ENCODE peak calls at places on chromosomes 13 and 19, in five cellular contexts. J is CD4-positive, alpha-beta T cell; T is CD8-positive, alpha-beta memory T cell; F is caudate nucleus; M is ascending aorta. O is an unnamed sample.

GRCh38 chr13:113748101-113748861 is 10.7 kb upstream of the TMEM255B start:
- DNase-seq in J (no peak), T (no peak), F (no peak), M (no peak), O (no peak)

GRCh38 chr13:98054301-98054700 is 88.6 kb upstream of the FARP1 start:
- DNase-seq in J (no peak), T (no peak), F (no peak), M (no peak), O (no peak)

GRCh38 chr19:45255611-45256157 is 4.6 kb downstream of the MARK4 start:
- DNase-seq in J (no peak), T (no peak), F (no peak), M (no peak), O (no peak)

GRCh38 chr13:49635599-49636433 is 7.5 kb downstream of the ARL11 start:
- DNase-seq in J (peak), T (peak), F (no peak), M (no peak), O (no peak)

GRCh38 chr19:38015216-38015615 is 108.2 kb downstream of the SIPA1L3 start:
- DNase-seq in J (no peak), T (no peak), F (no peak), M (no peak), O (no peak)

GRCh38 chr13:64912141-64912540 is 2318.0 kb downstream of the PCDH9 start:
- DNase-seq in J (no peak), T (no peak), F (no peak), M (no peak), O (no peak)

GRCh38 chr19:38076337-38076736 is 147.7 kb downstream of the DPF1 start:
- DNase-seq in J (no peak), T (no peak), F (no peak), M (no peak), O (no peak)

GRCh38 chr19:38554676-38555141 is 63.0 kb downstream of the MAP4K1 start:
- DNase-seq in J (no peak), T (no peak), F (no peak), M (no peak), O (no peak)

GRCh38 chr13:73109288-73109899 is 50.6 kb downstream of the KLF5 start:
- DNase-seq in J (no peak), T (no peak), F (no peak), M (no peak), O (no peak)

GRCh38 chr19:33290082-33290815 is 12.1 kb downstream of the CEBPA start:
- DNase-seq in J (no peak), T (no peak), F (no peak), M (no peak), O (no peak)

GRCh38 chr13:73366241-73366640 is 307.4 kb downstream of the KLF5 start:
- DNase-seq in J (no peak), T (no peak), F (no peak), M (no peak), O (no peak)

GRCh38 chr13:21688056-21688455 is 17.2 kb downstream of the FGF9 start:
- DNase-seq in J (no peak), T (no peak), F (no peak), M (no peak), O (no peak)

GRCh38 chr19:17380426-17381138 is 3.4 kb upstream of the PLVAP start:
- DNase-seq in J (no peak), T (no peak), F (no peak), M (no peak), O (no peak)

GRCh38 chr13:42553098-42554046 is 20.6 kb upstream of the TNFSF11 start:
- DNase-seq in J (no peak), T (no peak), F (no peak), M (no peak), O (no peak)

GRCh38 chr19:15836345-15836594 is 20.8 kb upstream of the OR10H1 start:
- DNase-seq in J (no peak), T (peak), F (no peak), M (no peak), O (no peak)

GRCh38 chr13:112065521-112065866 is 1.5 kb upstream of the SOX1 start:
- DNase-seq in J (no peak), T (no peak), F (no peak), M (no peak), O (no peak)

GRCh38 chr13:48637601-48638000 is 16.1 kb upstream of the CYSLTR2 start:
- DNase-seq in J (no peak), T (no peak), F (no peak), M (no peak), O (no peak)

GRCh38 chr19:41223431-41224234 is 4.6 kb downstream of the AXL start:
- DNase-seq in J (no peak), T (no peak), F (no peak), M (peak), O (no peak)

GRCh38 chr13:100280681-100281080 is 191.8 kb downstream of the PCCA start:
- DNase-seq in J (no peak), T (no peak), F (no peak), M (no peak), O (no peak)

GRCh38 chr13:24270639-24271131 is 38.7 kb upstream of the C1QTNF9 start:
- DNase-seq in J (peak), T (peak), F (peak), M (peak), O (no peak)

GRCh38 chr13:78875792-78876580 is 217.0 kb upstream of the OBI1 start:
- DNase-seq in J (no peak), T (no peak), F (no peak), M (no peak), O (no peak)

GRCh38 chr19:18464646-18465045 is 26.7 kb upstream of the ISYNA1 start:
- DNase-seq in J (no peak), T (no peak), F (peak), M (peak), O (no peak)

GRCh38 chr13:31923134-31923763 is 108.3 kb upstream of the FRY start:
- DNase-seq in J (no peak), T (no peak), F (no peak), M (no peak), O (no peak)

GRCh38 chr13:62997038-62997619 is 1581.5 kb upstream of the PCDH20 start:
- DNase-seq in J (no peak), T (no peak), F (no peak), M (no peak), O (no peak)

DNA sequence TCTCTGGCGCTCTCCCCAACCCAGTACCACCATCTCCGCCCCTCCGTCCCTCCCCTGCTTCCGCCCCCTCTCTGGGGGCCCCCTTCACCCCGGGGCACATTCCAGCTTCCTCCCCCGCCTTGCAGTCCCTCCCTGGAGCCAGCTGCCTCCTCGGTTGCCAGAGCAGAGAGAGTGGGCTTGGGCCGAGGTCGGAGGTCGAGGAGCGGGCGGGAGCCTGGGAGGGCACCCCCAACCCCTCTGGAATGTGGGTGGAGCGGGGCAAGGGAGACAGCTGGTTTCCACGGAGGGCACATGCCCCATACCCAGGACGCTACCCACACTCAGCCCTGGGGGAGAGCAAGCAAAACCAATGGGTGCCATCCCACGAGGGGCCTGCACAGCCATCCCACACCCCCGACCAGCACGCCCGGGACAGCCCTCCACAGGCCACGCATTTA is 6.4 kb upstream of the CIRBP start:
- DNase-seq in J (no peak), T (no peak), F (no peak), M (no peak), O (no peak)
- H3K27ac ChIP-seq in J (peak), T (peak), F (peak), M (peak), O (peak)

DNA sequence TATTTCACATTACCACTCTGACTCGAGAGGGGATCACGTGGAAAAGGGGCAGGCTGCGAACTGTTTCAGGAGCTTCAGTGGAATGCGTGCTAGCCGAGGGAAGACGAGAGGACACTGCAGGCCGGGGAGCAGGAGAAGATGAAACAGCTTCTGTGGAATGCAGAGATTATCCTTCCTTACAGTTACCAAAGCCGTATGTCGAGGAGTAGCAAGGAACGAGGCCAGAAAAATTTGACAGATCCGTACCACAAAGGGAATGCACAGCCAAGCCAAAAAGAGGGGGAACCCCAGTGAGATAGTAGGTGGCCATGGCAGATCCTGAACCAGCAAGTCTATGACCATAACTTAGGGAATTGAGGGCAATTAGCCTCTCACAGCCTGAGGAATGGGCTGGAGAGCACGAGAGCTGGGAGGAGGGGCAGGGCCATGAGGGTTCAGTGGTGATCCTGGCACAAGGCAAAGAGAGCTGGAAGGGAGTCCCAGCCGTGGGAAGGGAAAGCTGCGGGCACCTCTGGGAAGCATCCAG is 5.3 kb downstream of the COL4A1 start:
- DNase-seq in J (no peak), T (no peak), F (no peak), M (peak), O (no peak)
- H3K27ac ChIP-seq in J (no peak), T (no peak), F (no peak), M (peak), O (no peak)

GRCh38 chr19:6976197-6976596 is 45.0 kb downstream of the MBD3L2B start:
- DNase-seq in J (no peak), T (no peak), F (no peak), M (no peak), O (no peak)
- H3K27ac ChIP-seq in J (no peak), T (no peak), F (no peak), M (no peak), O (no peak)

GRCh38 chr19:51025809-51026553 is 435 bp downstream of the KLK11 start:
- DNase-seq in J (no peak), T (no peak), F (no peak), M (no peak), O (no peak)
- H3K27ac ChIP-seq in J (no peak), T (no peak), F (no peak), M (no peak), O (peak)

O was measured in suprapubic skin.